ENCODE peak calls at places on chromosome 10, in six cellular contexts. W is thoracic aorta; Y is CD8-positive, alpha-beta memory T cell; P is heart right ventricle; D is CD4-positive, CD25-positive, alpha-beta regulatory T cell; L is stomach. F is an unnamed sample. For H3K36me3, the result is how much of the 10 kb centered on the place peaks cover.

GRCh38 chr10:17109475-17110207 is 20.0 kb downstream of the CUBN start:
- DNase-seq in W (no peak), Y (no peak), P (no peak), D (no peak), L (no peak), F (no peak)

GRCh38 chr10:133378251-133379096 is 588 bp upstream of the PAOX start:
- DNase-seq in W (no peak), Y (peak), P (peak), D (peak), L (peak), F (peak)

GRCh38 chr10:49398000-49398861 is 2.3 kb upstream of the DRGX start:
- DNase-seq in W (no peak), Y (no peak), P (peak), D (peak), L (no peak), F (peak)

GRCh38 chr10:17233534-17233933 is 5.5 kb downstream of the VIM start:
- DNase-seq in W (no peak), Y (no peak), P (no peak), D (no peak), L (no peak), F (no peak)

GRCh38 chr10:98589007-98589406 is 142.3 kb upstream of the HPS1 start:
- DNase-seq in W (no peak), Y (no peak), P (no peak), D (no peak), L (no peak), F (no peak)

GRCh38 chr10:89213191-89213808 is 6.2 kb upstream of the CH25H start:
- DNase-seq in W (no peak), Y (peak), P (no peak), D (peak), L (no peak), F (peak)

GRCh38 chr10:92279297-92279696 is 11.6 kb downstream of the CPEB3 start:
- DNase-seq in W (no peak), Y (no peak), P (no peak), D (no peak), L (no peak), F (no peak)

GRCh38 chr10:17249820-17250219 is 21.8 kb downstream of the VIM start:
- DNase-seq in W (no peak), Y (peak), P (no peak), D (peak), L (no peak), F (no peak)

GRCh38 chr10:110404374-110404773 is 93.3 kb upstream of the DUSP5 start:
- DNase-seq in W (no peak), Y (no peak), P (no peak), D (no peak), L (no peak), F (no peak)

GRCh38 chr10:80588506-80589020 is 50.9 kb downstream of the SH2D4B start:
- DNase-seq in W (no peak), Y (no peak), P (no peak), D (no peak), L (no peak), F (no peak)

GRCh38 chr10:102375250-102375649 is 20.3 kb upstream of the NFKB2 start:
- DNase-seq in W (no peak), Y (no peak), P (no peak), D (no peak), L (no peak), F (peak)

GRCh38 chr10:113493195-113493594 is 59.7 kb upstream of the HABP2 start:
- DNase-seq in W (no peak), Y (no peak), P (no peak), D (no peak), L (no peak), F (no peak)

GRCh38 chr10:49395741-49396665 is at the start of gene DRGX:
- DNase-seq in W (no peak), Y (no peak), P (no peak), D (no peak), L (no peak), F (peak)

GRCh38 chr10:97687785-97688781 is 1.0 kb upstream of the AVPI1 start:
- DNase-seq in W (no peak), Y (no peak), P (no peak), D (no peak), L (no peak), F (no peak)

GRCh38 chr10:122490268-122490667 is 28.9 kb downstream of the HTRA1 start:
- DNase-seq in W (no peak), Y (no peak), P (no peak), D (no peak), L (no peak), F (no peak)

GRCh38 chr10:114206902-114207301 is 27.7 kb downstream of the TDRD1 start:
- DNase-seq in W (no peak), Y (no peak), P (no peak), D (no peak), L (no peak), F (no peak)

GRCh38 chr10:48322017-48322416 is 15.5 kb downstream of the MAPK8 start:
- DNase-seq in W (no peak), Y (no peak), P (no peak), D (no peak), L (no peak), F (no peak)

GRCh38 chr10:97676770-97677581 is 10.1 kb downstream of the AVPI1 start:
- DNase-seq in W (no peak), Y (peak), P (no peak), D (peak), L (peak), F (peak)

GRCh38 chr10:110861930-110862677 is 9.6 kb upstream of the PDCD4 start:
- DNase-seq in W (no peak), Y (no peak), P (no peak), D (no peak), L (no peak), F (no peak)

DNA sequence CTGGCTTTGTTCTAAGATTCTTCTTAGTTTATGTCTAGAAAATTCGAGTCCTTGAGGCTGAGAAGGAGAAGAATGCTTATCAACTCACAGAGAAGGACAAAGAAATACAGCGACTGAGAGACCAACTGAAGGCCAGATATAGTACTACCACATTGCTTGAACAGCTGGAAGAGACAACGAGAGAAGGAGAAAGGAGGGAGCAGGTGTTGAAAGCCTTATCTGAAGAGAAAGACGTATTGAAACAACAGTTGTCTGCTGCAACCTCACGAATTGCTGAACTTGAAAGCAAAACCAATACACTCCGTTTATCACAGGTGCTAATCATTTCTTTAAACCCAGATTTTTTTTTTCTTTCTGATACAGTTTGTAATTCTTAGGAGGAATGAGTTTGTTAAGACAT is 6.7 kb downstream of the CEP55 start:
- DNase-seq in W (no peak), Y (no peak), P (no peak), D (peak), L (no peak), F (no peak)
- H3K4me3 ChIP-seq in W (no peak), Y (peak), P (no peak), D (peak), L (no peak), F (no peak)

GRCh38 chr10:79354141-79354540 is 6.9 kb downstream of the PPIF start:
- DNase-seq in W (no peak), Y (no peak), P (no peak), D (no peak), L (no peak), F (peak)
- H3K36me3 ChIP-seq in W (under half), Y (half or more), P (half or more), D (half or more), L (half or more), F (under half)

GRCh38 chr10:72693599-72693915 is 1.6 kb downstream of the MCU start:
- DNase-seq in W (no peak), Y (no peak), P (no peak), D (no peak), L (no peak), F (no peak)
- H3K4me3 ChIP-seq in W (peak), Y (peak), P (no peak), D (peak), L (peak), F (no peak)

GRCh38 chr10:125018576-125019143 is 76.7 kb downstream of the ZRANB1 start:
- DNase-seq in W (no peak), Y (no peak), P (no peak), D (no peak), L (no peak), F (no peak)
- H3K36me3 ChIP-seq in W (under half), Y (under half), P (under half), D (under half), L (under half), F (under half)

GRCh38 chr10:103580422-103580821 is 86.9 kb downstream of the NEURL1 start:
- DNase-seq in W (no peak), Y (no peak), P (no peak), D (no peak), L (no peak), F (no peak)
- H3K4me3 ChIP-seq in W (no peak), Y (no peak), P (no peak), D (no peak), L (no peak), F (no peak)

GRCh38 chr10:58647366-58647765 is 134.7 kb downstream of the BICC1 start:
- DNase-seq in W (no peak), Y (no peak), P (no peak), D (no peak), L (no peak), F (no peak)
- H3K36me3 ChIP-seq in W (under half), Y (under half), P (under half), D (under half), L (under half), F (under half)

GRCh38 chr10:44177610-44178009 is 207.3 kb downstream of the CXCL12 start:
- DNase-seq in W (no peak), Y (no peak), P (no peak), D (no peak), L (no peak), F (no peak)

GRCh38 chr10:44183667-44184632 is 200.9 kb downstream of the CXCL12 start:
- DNase-seq in W (no peak), Y (no peak), P (no peak), D (no peak), L (no peak), F (no peak)

GRCh38 chr10:44176311-44176710 is 208.6 kb downstream of the CXCL12 start:
- DNase-seq in W (no peak), Y (no peak), P (no peak), D (no peak), L (no peak), F (no peak)

GRCh38 chr10:44182909-44183308 is 202.0 kb downstream of the CXCL12 start:
- DNase-seq in W (no peak), Y (no peak), P (no peak), D (no peak), L (no peak), F (no peak)

GRCh38 chr10:44180321-44181154 is 204.4 kb downstream of the CXCL12 start:
- DNase-seq in W (no peak), Y (no peak), P (no peak), D (no peak), L (no peak), F (no peak)
- H3K4me3 ChIP-seq in W (no peak), Y (no peak), P (no peak), D (no peak), L (no peak), F (no peak)

GRCh38 chr10:52778511-52779392 is 6.2 kb upstream of the MBL2 start:
- DNase-seq in W (no peak), Y (no peak), P (no peak), D (no peak), L (no peak), F (peak)
- H3K36me3 ChIP-seq in W (under half), Y (under half), P (under half), D (under half), L (under half), F (under half)